ENCODE peak calls at places on chromosome 11, in eight cellular contexts. Y, K, W, T, G, V, D and H are unnamed samples.

GRCh38 chr11:45773271-45774022 is 31.5 kb upstream of the SLC35C1 start:
- DNase-seq in T (no peak), Y (no peak), K (no peak), D (no peak), W (no peak), V (no peak), G (no peak), H (no peak)

GRCh38 chr11:12200359-12201015 is 90.1 kb downstream of the MICAL2 start:
- DNase-seq in T (no peak), V (no peak), Y (peak), G (peak), K (no peak), W (peak), D (peak), H (peak)

GRCh38 chr11:20156876-20157613 is 3.2 kb downstream of the DBX1 start:
- DNase-seq in D (peak), G (no peak), T (peak), W (no peak), Y (no peak), K (no peak), V (no peak), H (no peak)

GRCh38 chr11:84924290-84924689 is 702.9 kb downstream of the DLG2 start:
- DNase-seq in W (no peak), T (no peak), V (no peak), Y (no peak), G (no peak), D (no peak), K (no peak), H (no peak)

GRCh38 chr11:90698238-90698637 is 475.4 kb upstream of the CHORDC1 start:
- DNase-seq in D (no peak), V (no peak), T (no peak), Y (no peak), K (no peak), W (no peak), G (no peak), H (no peak)

GRCh38 chr11:79353706-79354105 is 87.1 kb downstream of the TENM4 start:
- DNase-seq in G (no peak), T (no peak), W (no peak), Y (no peak), D (no peak), V (no peak), K (no peak), H (no peak)

GRCh38 chr11:87338046-87338639 is 300.4 kb downstream of the TMEM135 start:
- DNase-seq in W (no peak), V (no peak), G (no peak), K (no peak), Y (no peak), D (no peak), T (no peak), H (no peak)

GRCh38 chr11:103929168-103929903 is 107.1 kb upstream of the DDI1 start:
- DNase-seq in W (no peak), D (no peak), K (peak), T (no peak), V (no peak), G (no peak), Y (no peak), H (no peak)

GRCh38 chr11:33860926-33861325 is 30.9 kb downstream of the LMO2 start:
- DNase-seq in T (no peak), Y (no peak), W (no peak), D (no peak), V (no peak), G (no peak), K (no peak), H (no peak)

GRCh38 chr11:64238076-64238475 is 2.8 kb upstream of the FKBP2 start:
- DNase-seq in T (no peak), D (peak), V (no peak), Y (no peak), G (no peak), K (no peak), W (no peak), H (no peak)

GRCh38 chr11:7904910-7905309 is 26.2 kb downstream of the OR10A6 start:
- DNase-seq in T (no peak), Y (peak), W (no peak), D (no peak), V (no peak), K (no peak), G (no peak), H (no peak)
- TF ChIP-seq CTCF in T (no peak), Y (peak), W (peak), D (no peak), V (no peak), K (peak), G (no peak), H (peak)

GRCh38 chr11:839875-840617 is 2.3 kb downstream of the POLR2L start:
- DNase-seq in Y (no peak), K (no peak), G (no peak), W (no peak), T (no peak), V (no peak), D (no peak), H (no peak)
- TF ChIP-seq CTCF in Y (peak), K (peak), G (no peak), W (no peak), T (no peak), V (no peak), D (no peak), H (peak)

DNA sequence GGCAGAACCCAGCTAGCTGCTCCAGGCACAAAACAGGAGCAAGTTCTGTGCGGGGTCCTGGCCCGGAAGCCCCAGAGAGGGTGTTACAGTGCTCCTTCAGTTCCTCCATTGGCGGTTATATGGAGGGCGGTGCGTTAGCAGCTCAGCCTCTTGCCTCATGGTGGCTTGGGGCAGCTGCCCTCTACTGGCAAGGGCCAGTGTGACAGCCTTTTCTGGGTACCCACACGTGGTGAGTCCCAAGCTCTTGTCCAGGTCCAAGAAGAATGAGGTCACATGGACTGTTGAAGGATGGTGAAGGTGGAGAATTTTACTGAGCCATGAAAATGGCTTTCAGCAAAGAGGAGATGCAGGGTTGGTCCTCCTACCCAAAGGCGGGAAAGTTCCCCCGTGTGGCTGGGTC is 100.5 kb downstream of the WT1 start:
- DNase-seq in K (no peak), W (no peak), Y (no peak), V (no peak), G (no peak), T (no peak), D (peak), H (no peak)
- TF ChIP-seq CTCF in K (peak), W (no peak), Y (peak), V (no peak), G (no peak), T (no peak), D (peak), H (peak)

GRCh38 chr11:28743101-28743550 is 634.9 kb downstream of the METTL15 start:
- DNase-seq in V (no peak), T (no peak), W (no peak), G (no peak), D (no peak), K (no peak), Y (peak), H (no peak)
- TF ChIP-seq CTCF in V (no peak), T (no peak), W (no peak), G (no peak), D (no peak), K (no peak), Y (no peak), H (no peak)

GRCh38 chr11:61671527-61671926 is 8.7 kb upstream of the DAGLA start:
- DNase-seq in D (peak), G (no peak), V (no peak), W (no peak), Y (no peak), T (no peak), K (no peak), H (no peak)
- TF ChIP-seq CTCF in D (peak), G (no peak), V (no peak), W (no peak), Y (peak), T (no peak), K (peak), H (peak)

GRCh38 chr11:70100791-70101190 is 22.7 kb downstream of the ANO1 start:
- DNase-seq in D (no peak), V (no peak), Y (no peak), K (no peak), G (no peak), W (no peak), T (no peak), H (no peak)
- TF ChIP-seq CTCF in D (no peak), V (no peak), Y (no peak), K (no peak), G (no peak), W (no peak), T (no peak), H (no peak)

GRCh38 chr11:3753110-3753509 is 44.2 kb downstream of the NUP98 start:
- DNase-seq in W (no peak), K (no peak), G (no peak), D (no peak), Y (no peak), V (no peak), T (no peak), H (no peak)
- TF ChIP-seq CTCF in W (no peak), K (no peak), G (no peak), D (no peak), Y (no peak), V (no peak), T (no peak), H (no peak)

DNA sequence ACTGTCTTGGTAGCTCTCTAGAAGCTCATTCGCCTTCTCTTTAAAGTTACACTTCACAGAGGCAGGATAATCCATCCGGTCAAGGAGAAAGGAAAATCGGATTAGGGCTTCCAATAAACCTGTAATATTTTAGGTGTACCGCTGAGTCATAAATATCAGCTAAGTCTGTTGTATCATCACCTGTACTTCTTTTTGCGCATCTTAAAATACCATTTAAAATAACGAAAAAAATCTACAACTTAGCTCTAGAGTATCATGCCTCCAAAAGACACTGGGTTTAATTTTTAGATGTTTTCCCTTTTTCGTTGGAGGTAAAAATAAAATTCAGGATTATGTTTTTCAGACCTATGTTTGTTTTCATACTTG is 41.5 kb upstream of the INCENP start:
- DNase-seq in Y (no peak), T (no peak), W (no peak), V (no peak), D (no peak), K (no peak), G (no peak), H (no peak)
- TF ChIP-seq CTCF in Y (no peak), T (no peak), W (no peak), V (no peak), D (no peak), K (no peak), G (no peak), H (no peak)